ENCODE peak calls at places on chromosomes 3 and 15, in four cellular contexts. One of them, this sample, is unnamed.

GRCh38 chr3:61928776-61929175 is 367.4 kb downstream of the PTPRG start:
- DNase-seq in HepG2: no peak
- DNase-seq in H1: no peak
- DNase-seq in GM12878: no peak
- DNase-seq in this sample: no peak

GRCh38 chr3:193762657-193763056 is 169.6 kb downstream of the OPA1 start:
- DNase-seq in HepG2: no peak
- DNase-seq in H1: no peak
- DNase-seq in GM12878: no peak
- DNase-seq in this sample: no peak

GRCh38 chr15:34790121-34790520 is 5.2 kb downstream of the ACTC1 start:
- DNase-seq in HepG2: no peak
- DNase-seq in H1: no peak
- DNase-seq in GM12878: no peak
- DNase-seq in this sample: no peak

GRCh38 chr15:25182098-25182478 is 227.3 kb downstream of the SNRPN start:
- DNase-seq in HepG2: no peak
- DNase-seq in H1: no peak
- DNase-seq in GM12878: no peak
- DNase-seq in this sample: no peak

GRCh38 chr15:40843885-40844542 is at the start of gene SPINT1:
- DNase-seq in HepG2: no peak
- DNase-seq in H1: peak
- DNase-seq in GM12878: no peak
- DNase-seq in this sample: peak

GRCh38 chr3:85321892-85322291 is 363.1 kb downstream of the CADM2 start:
- DNase-seq in HepG2: no peak
- DNase-seq in H1: no peak
- DNase-seq in GM12878: no peak
- DNase-seq in this sample: no peak

GRCh38 chr3:15629860-15630597 is 28.5 kb downstream of the BTD start:
- DNase-seq in HepG2: peak
- DNase-seq in H1: no peak
- DNase-seq in GM12878: peak
- DNase-seq in this sample: peak

GRCh38 chr15:89340586-89340985 is 6.0 kb upstream of the POLG start:
- DNase-seq in HepG2: no peak
- DNase-seq in H1: no peak
- DNase-seq in GM12878: no peak
- DNase-seq in this sample: no peak

GRCh38 chr15:74317820-74318375 is 49.5 kb downstream of the CYP11A1 start:
- DNase-seq in HepG2: no peak
- DNase-seq in H1: no peak
- DNase-seq in GM12878: no peak
- DNase-seq in this sample: peak

DNA sequence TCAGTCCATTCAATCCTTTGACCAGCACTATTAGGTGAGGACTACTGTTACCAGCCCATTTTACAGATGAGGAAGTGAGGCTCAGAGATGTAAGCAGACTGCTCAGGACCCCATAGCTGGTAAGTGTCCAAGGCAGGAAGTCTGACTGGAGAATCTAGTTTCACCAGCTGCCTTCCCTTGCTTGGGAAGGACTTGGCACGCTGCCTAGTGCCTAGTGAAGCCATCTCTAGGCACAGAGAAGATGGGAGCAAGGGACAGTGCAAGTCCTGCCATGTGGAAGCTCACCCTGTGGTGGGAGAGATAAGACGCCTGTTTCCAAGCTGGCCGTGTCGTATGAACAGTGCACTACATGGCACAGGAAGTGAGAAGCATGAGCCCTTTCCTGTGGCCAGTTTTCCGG is 111.8 kb upstream of the TMC3 start:
- DNase-seq in HepG2: no peak
- DNase-seq in H1: no peak
- DNase-seq in GM12878: no peak
- DNase-seq in this sample: no peak
- TF ChIP-seq TCF12 in HepG2: no peak
- TF ChIP-seq TCF12 in H1: no peak
- TF ChIP-seq TCF12 in GM12878: no peak
- TF ChIP-seq TCF12 in this sample: no peak

DNA sequence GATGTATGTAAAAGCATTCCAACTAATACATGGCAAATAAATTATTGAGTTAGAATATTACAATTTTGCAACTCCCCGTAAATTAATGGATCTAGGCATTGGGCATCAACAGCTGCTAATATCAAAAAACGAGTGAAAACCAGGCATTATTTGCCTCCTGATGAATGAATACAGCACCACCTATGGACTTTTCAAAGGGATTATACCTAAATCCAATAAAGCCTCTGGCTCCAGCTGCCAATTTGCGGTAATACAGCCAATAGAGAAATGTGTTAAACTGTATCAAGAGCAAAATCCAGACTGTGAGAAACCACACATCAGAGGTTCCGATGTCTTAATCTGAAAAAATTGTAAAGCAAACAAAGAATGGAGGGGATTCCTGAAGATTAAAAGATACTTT is 16.3 kb upstream of the A4GNT start:
- DNase-seq in HepG2: no peak
- DNase-seq in H1: no peak
- DNase-seq in GM12878: no peak
- DNase-seq in this sample: no peak
- TF ChIP-seq TCF12 in HepG2: no peak
- TF ChIP-seq TCF12 in H1: no peak
- TF ChIP-seq TCF12 in GM12878: no peak
- TF ChIP-seq TCF12 in this sample: no peak

GRCh38 chr3:41464401-41464800 is 265.1 kb downstream of the CTNNB1 start:
- DNase-seq in HepG2: no peak
- DNase-seq in H1: no peak
- DNase-seq in GM12878: no peak
- DNase-seq in this sample: peak
- TF ChIP-seq TCF12 in HepG2: no peak
- TF ChIP-seq TCF12 in H1: no peak
- TF ChIP-seq TCF12 in GM12878: no peak
- TF ChIP-seq TCF12 in this sample: no peak

DNA sequence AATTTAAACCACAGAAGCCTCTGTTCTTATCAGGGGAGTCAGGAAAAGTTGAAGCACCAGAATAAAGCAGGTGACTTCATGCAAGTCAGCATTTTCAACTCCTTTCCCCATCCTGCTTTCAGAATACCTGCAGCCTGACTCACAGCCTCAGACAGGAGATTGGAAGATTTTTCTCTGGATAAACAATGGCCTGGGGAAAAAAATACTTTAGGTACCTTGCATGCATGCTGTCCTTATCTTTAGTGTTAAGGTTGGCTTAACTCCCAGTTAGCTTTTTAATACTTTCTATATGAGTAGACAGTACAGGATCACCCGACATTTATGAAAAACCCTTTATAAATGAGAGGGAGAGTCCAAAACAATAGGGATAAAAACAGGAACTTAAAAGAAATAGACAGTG is 53.6 kb downstream of the PAK2 start:
- DNase-seq in HepG2: peak
- DNase-seq in H1: no peak
- DNase-seq in GM12878: no peak
- DNase-seq in this sample: peak
- TF ChIP-seq TCF12 in HepG2: no peak
- TF ChIP-seq TCF12 in H1: no peak
- TF ChIP-seq TCF12 in GM12878: no peak
- TF ChIP-seq TCF12 in this sample: peak

GRCh38 chr15:39574416-39574815 is 6.5 kb upstream of the THBS1 start:
- DNase-seq in HepG2: no peak
- DNase-seq in H1: no peak
- DNase-seq in GM12878: no peak
- DNase-seq in this sample: no peak
- TF ChIP-seq TCF12 in HepG2: no peak
- TF ChIP-seq TCF12 in H1: no peak
- TF ChIP-seq TCF12 in GM12878: no peak
- TF ChIP-seq TCF12 in this sample: no peak

GRCh38 chr15:97679289-97679688 is 281.2 kb upstream of the ARRDC4 start:
- DNase-seq in HepG2: no peak
- DNase-seq in H1: no peak
- DNase-seq in GM12878: no peak
- DNase-seq in this sample: no peak
- TF ChIP-seq TCF12 in HepG2: no peak
- TF ChIP-seq TCF12 in H1: no peak
- TF ChIP-seq TCF12 in GM12878: no peak
- TF ChIP-seq TCF12 in this sample: no peak

GRCh38 chr3:19757773-19758172 is 176.2 kb downstream of the EFHB start:
- DNase-seq in HepG2: no peak
- DNase-seq in H1: no peak
- DNase-seq in GM12878: no peak
- DNase-seq in this sample: no peak
- TF ChIP-seq TCF12 in HepG2: no peak
- TF ChIP-seq TCF12 in H1: no peak
- TF ChIP-seq TCF12 in GM12878: no peak
- TF ChIP-seq TCF12 in this sample: no peak

GRCh38 chr3:94121161-94121560 is 58.3 kb downstream of the NSUN3 start:
- DNase-seq in HepG2: no peak
- DNase-seq in H1: no peak
- DNase-seq in GM12878: no peak
- DNase-seq in this sample: no peak
- TF ChIP-seq TCF12 in HepG2: no peak
- TF ChIP-seq TCF12 in H1: no peak
- TF ChIP-seq TCF12 in GM12878: no peak
- TF ChIP-seq TCF12 in this sample: no peak

This sample was measured in SK-N-SH.